ENCODE peak calls at places on chromosomes 13 and 19, in seven cellular contexts. G is astrocyte, A is MM.1S, S is GM23338, F is fibroblast of lung, U is H9, R is neuronal stem cell. T is an unnamed sample.

GRCh38 chr13:27744861-27745260 is 47.4 kb upstream of the GSX1 start:
- DNase-seq in G (no peak), A (no peak), S (peak; percentile 78), F (no peak), U (peak; percentile 60), R (peak; percentile 77), T (no peak)

GRCh38 chr13:53105881-53106280 is 77.3 kb downstream of the OLFM4 start:
- DNase-seq in G (no peak), A (no peak), S (no peak), F (no peak), U (no peak), R (no peak), T (no peak)

GRCh38 chr19:44585371-44586141 is 27.8 kb upstream of the IGSF23 start:
- DNase-seq in G (peak; percentile 49), A (no peak), S (no peak), F (peak; percentile 39), U (no peak), R (no peak), T (peak; percentile 48)

GRCh38 chr13:44219808-44220544 is 153.6 kb upstream of the SERP2 start:
- DNase-seq in G (peak; percentile 92), A (no peak), S (no peak), F (peak; percentile 68), U (no peak), R (no peak), T (no peak)

GRCh38 chr13:19182536-19182935 is 912 bp upstream of the TUBA3C start:
- DNase-seq in G (no peak), A (no peak), S (no peak), F (no peak), U (no peak), R (no peak), T (no peak)

GRCh38 chr13:75818181-75819110 is 182.3 kb downstream of the LMO7 start:
- DNase-seq in G (no peak), A (no peak), S (no peak), F (no peak), U (no peak), R (no peak), T (no peak)

GRCh38 chr13:110229905-110230563 is 76.9 kb downstream of the COL4A1 start:
- DNase-seq in G (no peak), A (no peak), S (no peak), F (no peak), U (no peak), R (no peak), T (no peak)

GRCh38 chr19:18045307-18046013 is 37.5 kb downstream of the ARRDC2 start:
- DNase-seq in G (no peak), A (peak; percentile 15), S (no peak), F (no peak), U (no peak), R (no peak), T (no peak)

GRCh38 chr13:89609318-89609717 is 1738.2 kb upstream of the MIR17HG start:
- DNase-seq in G (no peak), A (no peak), S (no peak), F (no peak), U (no peak), R (no peak), T (no peak)

GRCh38 chr19:5154129-5154798 is 185.4 kb downstream of the KDM4B start:
- DNase-seq in G (no peak), A (peak; percentile 20), S (peak; percentile 81), F (no peak), U (peak; percentile 79), R (no peak), T (peak; percentile 86)

GRCh38 chr13:110126391-110126961 is 180.5 kb downstream of the COL4A1 start:
- DNase-seq in G (peak; percentile 99), A (no peak), S (peak; percentile 54), F (peak; percentile 95), U (peak; percentile 69), R (peak; percentile 84), T (no peak)

GRCh38 chr19:50357178-50358100 is 8.0 kb downstream of the NAPSA start:
- DNase-seq in G (peak; percentile 26), A (peak; percentile 38), S (peak; percentile 91), F (peak; percentile 46), U (peak; percentile 83), R (peak; percentile 36), T (peak; percentile 93)

GRCh38 chr13:21342699-21343442 is 116.2 kb downstream of the ZDHHC20 start:
- DNase-seq in G (no peak), A (no peak), S (no peak), F (no peak), U (no peak), R (no peak), T (no peak)

GRCh38 chr13:21336609-21337008 is 122.5 kb downstream of the ZDHHC20 start:
- DNase-seq in G (no peak), A (no peak), S (no peak), F (no peak), U (no peak), R (no peak), T (no peak)

GRCh38 chr13:21341637-21342422 is 117.3 kb downstream of the ZDHHC20 start:
- DNase-seq in G (no peak), A (no peak), S (no peak), F (no peak), U (no peak), R (no peak), T (no peak)

GRCh38 chr13:21338156-21338555 is 120.9 kb downstream of the ZDHHC20 start:
- DNase-seq in G (no peak), A (no peak), S (peak; percentile 57), F (no peak), U (no peak), R (no peak), T (no peak)

DNA sequence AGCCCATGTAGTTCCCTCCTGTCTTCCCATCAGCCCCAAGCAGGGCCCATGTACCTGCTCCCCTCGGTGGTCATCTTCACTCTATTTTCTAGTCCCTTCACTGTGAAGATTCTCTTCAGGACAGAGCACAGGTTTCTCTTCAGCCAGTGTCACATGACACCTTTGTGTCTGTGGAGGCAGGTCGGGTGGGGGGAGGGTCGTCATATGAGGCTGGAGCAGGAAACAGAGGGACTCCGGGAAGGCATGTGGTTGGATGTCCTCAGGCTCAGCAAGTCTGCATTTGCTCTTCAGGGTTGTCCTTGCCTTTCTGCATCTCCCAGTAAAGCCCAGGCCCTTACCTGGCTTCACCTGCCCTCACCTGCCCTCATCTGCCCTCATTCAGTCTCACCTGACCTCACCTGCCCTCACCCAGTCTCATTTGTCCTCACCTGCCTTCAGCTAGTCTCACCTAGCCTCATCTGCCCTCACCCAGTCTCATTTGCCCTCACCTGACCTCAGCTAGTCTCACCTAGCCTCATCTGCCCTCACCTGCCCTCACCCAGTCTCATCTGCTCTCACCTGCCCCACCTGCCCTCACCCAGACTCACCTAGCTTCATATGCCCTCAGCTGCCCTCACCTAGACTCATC is 120.3 kb downstream of the ZDHHC20 start:
- DNase-seq in G (no peak), A (no peak), S (peak; percentile 63), F (no peak), U (no peak), R (no peak), T (no peak)
- H2AFZ ChIP-seq in G (no peak overlapping the region), A (no peak overlapping the region), S (no peak overlapping the region), F (no peak overlapping the region), U (no peak overlapping the region), R (peak overlapping the region; percentile 69), T (no peak overlapping the region)

GRCh38 chr19:42352893-42353259 is 27.4 kb downstream of the MEGF8 start:
- DNase-seq in G (no peak), A (no peak), S (no peak), F (no peak), U (no peak), R (no peak), T (no peak)
- H3K4me2 ChIP-seq in G (no peak overlapping the region), A (no peak overlapping the region), S (no peak overlapping the region), F (no peak overlapping the region), U (no peak overlapping the region), R (no peak overlapping the region), T (no peak overlapping the region)

GRCh38 chr19:19064811-19065745 is 1.3 kb downstream of the SLC25A42 start:
- DNase-seq in G (no peak), A (peak; percentile 49), S (peak; percentile 34), F (no peak), U (no peak), R (no peak), T (peak; percentile 57)
- H3K4me1 ChIP-seq in G (peaks cover 22% of the 10 kb centered on the region), A (peaks cover 27% of the 10 kb centered on the region), S (peaks cover 11% of the 10 kb centered on the region), F (peaks cover 17% of the 10 kb centered on the region), U (peaks cover 3% of the 10 kb centered on the region), R (peaks cover 6% of the 10 kb centered on the region), T (peaks cover 47% of the 10 kb centered on the region)

DNA sequence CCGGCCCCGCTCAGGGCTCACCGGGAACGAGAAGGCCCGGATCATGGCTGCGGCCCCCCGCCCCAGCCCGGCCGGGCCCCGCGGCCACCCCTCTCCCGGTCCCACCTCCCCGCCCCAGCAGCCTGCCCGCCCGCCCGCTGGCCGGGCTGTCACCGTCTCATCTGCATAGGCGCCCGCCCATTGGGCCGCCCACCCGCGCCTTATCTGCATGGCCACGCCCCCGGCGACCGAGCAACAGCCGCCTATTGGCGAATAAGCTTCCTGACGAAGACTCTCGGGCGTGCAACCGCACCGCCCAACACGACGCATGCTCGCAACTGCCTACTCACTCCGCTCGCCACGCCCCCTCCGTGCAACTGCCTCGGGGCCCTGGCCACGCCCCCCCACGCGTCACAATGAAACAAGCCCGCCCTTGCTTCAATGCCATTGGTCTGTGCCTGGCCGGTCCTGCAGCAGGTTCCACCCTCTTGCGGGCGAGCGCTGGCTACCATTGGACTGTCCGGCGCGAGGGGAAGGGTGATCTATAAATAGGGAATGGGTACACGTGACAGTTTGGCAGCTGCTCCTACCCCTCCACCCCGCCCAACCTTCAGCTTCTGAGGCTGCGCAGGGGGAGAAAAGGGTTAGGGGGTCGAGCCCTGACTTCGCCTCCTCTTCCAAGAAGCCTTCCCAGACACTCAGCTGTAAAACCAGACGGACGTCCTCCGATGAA is at the start of gene DACT3:
- DNase-seq in G (peak; percentile 98), A (peak; percentile 100), S (peak; percentile 100), F (peak; percentile 100), U (peak; percentile 100), R (peak; percentile 100), T (peak; percentile 100)
- H2AFZ ChIP-seq in G (peak within 1 kb of the TSS; percentile 79), A (peak within 1 kb of the TSS; percentile 75), S (peak within 1 kb of the TSS; percentile 90), F (no peak within 1 kb of the TSS), U (no peak within 1 kb of the TSS), R (peak within 1 kb of the TSS; percentile 94), T (peak within 1 kb of the TSS; percentile 34)

DNA sequence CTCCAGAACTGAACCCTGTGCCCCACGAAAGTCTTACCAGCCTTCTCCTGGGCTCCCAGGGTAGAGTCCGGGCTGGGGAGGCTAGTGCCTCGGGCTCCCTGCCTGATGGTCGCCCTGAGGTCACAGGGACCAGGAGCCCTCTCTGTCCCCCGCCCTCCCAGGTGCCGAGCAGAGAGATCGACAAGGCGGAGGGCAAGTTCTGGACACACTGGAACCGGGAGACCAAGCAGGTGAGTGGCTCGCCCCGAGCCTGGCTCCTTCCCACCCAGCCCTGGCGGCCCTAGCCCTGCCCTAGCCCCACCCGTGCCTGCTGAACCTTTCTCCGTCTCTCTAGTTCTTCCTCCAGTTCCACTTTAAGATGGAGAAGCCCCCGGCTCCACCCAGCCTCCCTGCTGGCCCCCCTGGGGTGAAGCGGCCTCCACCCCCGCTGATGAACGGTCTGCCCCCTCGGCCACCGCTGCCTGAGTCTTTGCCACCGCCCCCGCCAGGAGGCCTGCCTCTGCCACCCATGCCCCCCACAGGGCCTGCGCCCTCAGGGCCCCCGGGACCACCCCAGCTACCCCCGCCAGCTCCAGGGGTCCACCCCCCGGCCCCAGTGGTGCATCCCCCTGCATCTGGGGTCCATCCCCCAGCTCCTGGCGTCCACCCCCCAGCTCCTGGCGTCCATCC is 1.6 kb upstream of the AMH start:
- DNase-seq in G (no peak), A (no peak), S (no peak), F (no peak), U (no peak), R (no peak), T (no peak)
- H3K4me2 ChIP-seq in G (no peak overlapping the region), A (no peak overlapping the region), S (no peak overlapping the region), F (no peak overlapping the region), U (no peak overlapping the region), R (no peak overlapping the region), T (no peak overlapping the region)